ENCODE peak calls at places on chromosome 5, in nine cellular contexts. U is mammary epithelial cell; B is endodermal cell; K is cardiac fibroblast; W is upper lobe of right lung; P is cardiac muscle cell; O is CD8-positive, alpha-beta T cell; G is A549; V is dorsolateral prefrontal cortex. F is an unnamed sample.

GRCh38 chr5:177575488-177575887 is 16.5 kb upstream of the TMED9 start:
- DNase-seq in U (peak), B (no peak), K (no peak), W (no peak), P (no peak), O (no peak), G (no peak), V (no peak), F (no peak)

GRCh38 chr5:179610903-179611265 is 12.6 kb downstream of the HNRNPH1 start:
- DNase-seq in U (no peak), B (no peak), K (no peak), W (no peak), P (no peak), O (no peak), G (no peak), V (no peak), F (no peak)

GRCh38 chr5:59423021-59423420 is 470.5 kb downstream of the PDE4D start:
- DNase-seq in U (no peak), B (no peak), K (peak), W (no peak), P (peak), O (no peak), G (no peak), V (no peak), F (no peak)

GRCh38 chr5:88831856-88832255 is 51.1 kb downstream of the MEF2C start:
- DNase-seq in U (no peak), B (no peak), K (no peak), W (no peak), P (no peak), O (no peak), G (no peak), V (no peak), F (no peak)

GRCh38 chr5:39208471-39208870 is 10.9 kb downstream of the FYB1 start:
- DNase-seq in U (no peak), B (no peak), K (no peak), W (no peak), P (no peak), O (no peak), G (no peak), V (no peak), F (no peak)

GRCh38 chr5:79746645-79747044 is 57.0 kb downstream of the CMYA5 start:
- DNase-seq in U (no peak), B (peak), K (no peak), W (no peak), P (no peak), O (no peak), G (no peak), V (no peak), F (no peak)

GRCh38 chr5:181191526-181192336 is 13.3 kb downstream of the TRIM7 start:
- DNase-seq in U (peak), B (peak), K (peak), W (peak), P (peak), O (peak), G (peak), V (peak), F (peak)

GRCh38 chr5:75460532-75460931 is 50.9 kb downstream of the CERT1 start:
- DNase-seq in U (no peak), B (no peak), K (no peak), W (no peak), P (no peak), O (no peak), G (no peak), V (no peak), F (no peak)

GRCh38 chr5:20266068-20266467 is 278.1 kb upstream of the CDH18 start:
- DNase-seq in U (peak), B (no peak), K (no peak), W (no peak), P (no peak), O (no peak), G (no peak), V (no peak), F (no peak)

GRCh38 chr5:75306746-75307145 is 30.3 kb upstream of the HMGCR start:
- DNase-seq in U (no peak), B (no peak), K (peak), W (no peak), P (peak), O (no peak), G (no peak), V (no peak), F (no peak)

GRCh38 chr5:54217826-54218503 is 92.4 kb downstream of the ARL15 start:
- DNase-seq in U (peak), B (peak), K (peak), W (no peak), P (peak), O (no peak), G (peak), V (no peak), F (no peak)

GRCh38 chr5:13866792-13867191 is 77.7 kb downstream of the DNAH5 start:
- DNase-seq in U (peak), B (peak), K (peak), W (no peak), P (peak), O (no peak), G (peak), V (no peak), F (peak)

GRCh38 chr5:138303365-138303764 is 28.2 kb downstream of the CDC25C start:
- DNase-seq in U (peak), B (no peak), K (peak), W (no peak), P (no peak), O (no peak), G (no peak), V (no peak), F (no peak)

GRCh38 chr5:58077966-58078365 is 381.9 kb downstream of the PLK2 start:
- DNase-seq in U (no peak), B (no peak), K (no peak), W (no peak), P (no peak), O (no peak), G (no peak), V (no peak), F (no peak)

GRCh38 chr5:137141779-137142178 is 357.3 kb downstream of the SPOCK1 start:
- DNase-seq in U (peak), B (no peak), K (peak), W (no peak), P (peak), O (no peak), G (no peak), V (no peak), F (no peak)

GRCh38 chr5:133944263-133945230 is 23.9 kb downstream of the C5orf15 start:
- DNase-seq in U (peak), B (peak), K (peak), W (no peak), P (peak), O (no peak), G (peak), V (peak), F (no peak)

GRCh38 chr5:84274585-84275468 is 109.9 kb downstream of the EDIL3 start:
- DNase-seq in U (peak), B (peak), K (peak), W (no peak), P (peak), O (no peak), G (peak), V (no peak), F (peak)

GRCh38 chr5:76861616-76862015 is 11.8 kb downstream of the S100Z start:
- DNase-seq in U (no peak), B (no peak), K (peak), W (no peak), P (no peak), O (no peak), G (no peak), V (no peak), F (no peak)

GRCh38 chr5:95375591-95375990 is 15.6 kb upstream of the FAM81B start:
- DNase-seq in U (no peak), B (no peak), K (no peak), W (no peak), P (no peak), O (no peak), G (no peak), V (no peak), F (no peak)

GRCh38 chr5:59893436-59894227 is at the start of gene PDE4D:
- DNase-seq in U (peak), B (peak), K (peak), W (peak), P (peak), O (no peak), G (peak), V (peak), F (peak)

GRCh38 chr5:157454273-157454672 is 5.7 kb upstream of the NIPAL4 start:
- DNase-seq in U (no peak), B (no peak), K (no peak), W (no peak), P (no peak), O (no peak), G (no peak), V (no peak), F (no peak)

GRCh38 chr5:111649516-111649915 is 107.5 kb downstream of the NREP start:
- DNase-seq in U (no peak), B (no peak), K (no peak), W (no peak), P (no peak), O (no peak), G (no peak), V (no peak), F (no peak)

GRCh38 chr5:9533096-9533495 is 12.8 kb downstream of the SEMA5A start:
- DNase-seq in U (no peak), B (no peak), K (peak), W (no peak), P (no peak), O (no peak), G (no peak), V (no peak), F (no peak)

GRCh38 chr5:118791986-118792734 is 196.2 kb downstream of the DTWD2 start:
- DNase-seq in U (peak), B (peak), K (peak), W (no peak), P (peak), O (no peak), G (peak), V (peak), F (no peak)

GRCh38 chr5:54985301-54986268 is at the start of gene ESM1:
- DNase-seq in U (peak), B (no peak), K (peak), W (no peak), P (peak), O (no peak), G (no peak), V (no peak), F (no peak)

GRCh38 chr5:110517396-110517795 is 209.1 kb downstream of the TMEM232 start:
- DNase-seq in U (no peak), B (peak), K (no peak), W (no peak), P (no peak), O (no peak), G (no peak), V (no peak), F (no peak)

GRCh38 chr5:102959055-102959454 is 160.9 kb downstream of the GIN1 start:
- DNase-seq in U (peak), B (no peak), K (peak), W (no peak), P (peak), O (no peak), G (peak), V (no peak), F (no peak)

GRCh38 chr5:172175263-172175719 is 12.7 kb downstream of the STK10 start:
- DNase-seq in U (no peak), B (no peak), K (no peak), W (peak), P (no peak), O (peak), G (no peak), V (no peak), F (peak)

GRCh38 chr5:120241400-120241799 is 222.7 kb upstream of the PRR16 start:
- DNase-seq in U (no peak), B (no peak), K (no peak), W (no peak), P (no peak), O (no peak), G (no peak), V (no peak), F (no peak)

GRCh38 chr5:66249920-66250319 is 105.8 kb downstream of the SREK1 start:
- DNase-seq in U (no peak), B (no peak), K (no peak), W (no peak), P (no peak), O (no peak), G (no peak), V (no peak), F (no peak)

GRCh38 chr5:4625206-4625896 is 514.8 kb upstream of the ADAMTS16 start:
- DNase-seq in U (no peak), B (no peak), K (no peak), W (no peak), P (no peak), O (no peak), G (no peak), V (no peak), F (no peak)

GRCh38 chr5:18811616-18812015 is 1176.4 kb downstream of the CDH18 start:
- DNase-seq in U (no peak), B (no peak), K (no peak), W (no peak), P (no peak), O (no peak), G (no peak), V (no peak), F (no peak)

GRCh38 chr5:1174122-1174936 is 27.1 kb upstream of the SLC6A19 start:
- DNase-seq in U (peak), B (peak), K (peak), W (peak), P (peak), O (no peak), G (peak), V (peak), F (peak)

GRCh38 chr5:179825655-179826182 is 5.0 kb downstream of the SQSTM1 start:
- DNase-seq in U (no peak), B (no peak), K (no peak), W (no peak), P (no peak), O (no peak), G (peak), V (no peak), F (no peak)

GRCh38 chr5:1641560-1642166 is 117.9 kb upstream of the LPCAT1 start:
- DNase-seq in U (peak), B (peak), K (peak), W (peak), P (peak), O (peak), G (peak), V (peak), F (peak)

GRCh38 chr5:129905467-129906176 is 1.4 kb downstream of the CHSY3 start:
- DNase-seq in U (peak), B (peak), K (peak), W (no peak), P (peak), O (no peak), G (no peak), V (no peak), F (no peak)

GRCh38 chr5:94316916-94317838 is 301.2 kb downstream of the KIAA0825 start:
- DNase-seq in U (no peak), B (no peak), K (peak), W (no peak), P (peak), O (no peak), G (no peak), V (no peak), F (no peak)

GRCh38 chr5:132753135-132753987 is 6.1 kb downstream of the CCNI2 start:
- DNase-seq in U (peak), B (peak), K (no peak), W (no peak), P (no peak), O (no peak), G (no peak), V (peak), F (no peak)
- TF ChIP-seq CTCF in U (peak), B (peak), K (no peak), W (no peak), P (no peak), O (no peak), G (no peak), V (peak), F (peak)

DNA sequence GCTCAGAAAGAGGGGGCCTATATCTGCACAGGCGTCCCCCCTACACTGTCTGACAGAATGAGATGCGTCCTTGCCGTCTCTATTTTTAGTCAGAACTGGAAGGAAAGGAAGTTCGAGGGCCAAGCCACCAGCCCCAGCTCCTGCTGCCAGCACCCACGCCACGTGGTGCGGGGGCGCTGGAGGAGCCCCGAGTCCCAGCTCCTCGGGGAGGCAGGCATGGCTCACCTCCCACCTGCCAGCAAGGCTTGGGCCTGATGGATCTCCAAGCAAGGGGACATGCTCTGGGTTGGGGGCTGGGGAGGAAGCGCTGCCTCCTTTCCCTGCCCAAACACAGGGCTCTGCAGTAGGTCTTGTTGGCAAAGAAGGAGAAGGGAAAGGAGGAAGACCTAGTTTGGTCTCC is 80.3 kb upstream of the ARAP3 start:
- DNase-seq in U (no peak), B (no peak), K (no peak), W (no peak), P (no peak), O (no peak), G (no peak), V (peak), F (no peak)
- H3K4me3 ChIP-seq in U (no peak), B (no peak), K (no peak), W (no peak), P (no peak), O (no peak), G (no peak), V (no peak), F (no peak)

GRCh38 chr5:10866913-10867312 is 105.9 kb upstream of the DAP start:
- DNase-seq in U (no peak), B (peak), K (no peak), W (no peak), P (no peak), O (no peak), G (no peak), V (no peak), F (no peak)
- TF ChIP-seq CTCF in U (no peak), B (peak), K (no peak), W (peak), P (no peak), O (no peak), G (peak), V (no peak), F (no peak)

GRCh38 chr5:141343242-141343952 is at the start of gene PCDHGA3:
- DNase-seq in U (peak), B (peak), K (peak), W (no peak), P (peak), O (no peak), G (no peak), V (no peak), F (peak)
- H3K4me3 ChIP-seq in U (peak), B (peak), K (peak), W (peak), P (no peak), O (no peak), G (no peak), V (no peak), F (peak)

DNA sequence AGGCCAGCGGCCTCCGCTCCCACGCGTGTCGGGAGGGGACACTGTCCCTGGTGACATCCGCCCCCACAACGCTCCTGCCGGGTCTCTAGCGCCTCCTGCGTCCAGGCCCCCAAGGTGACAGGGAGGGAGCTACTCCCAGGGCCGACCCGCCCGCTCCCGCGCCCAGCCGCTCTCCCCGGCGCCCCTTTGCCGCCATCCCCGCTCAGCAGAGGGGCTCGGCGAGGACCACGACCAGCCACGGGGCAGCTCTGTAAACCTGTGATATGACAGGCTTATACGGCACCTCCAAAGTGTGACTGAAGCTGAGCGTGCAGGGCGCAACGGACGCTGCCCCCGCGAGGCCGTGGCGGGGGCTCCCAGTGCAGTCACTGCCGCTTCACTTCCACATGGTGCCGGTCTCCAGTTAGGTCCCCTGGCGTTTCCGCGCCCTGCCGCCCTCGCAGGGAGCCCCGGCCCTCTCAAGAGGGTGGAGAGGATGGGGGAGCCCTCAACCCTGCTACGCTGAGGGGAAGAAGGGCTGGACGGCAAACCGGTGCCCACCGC is 978 bp upstream of the ADCY2 start:
- DNase-seq in U (no peak), B (peak), K (no peak), W (no peak), P (no peak), O (no peak), G (no peak), V (peak), F (no peak)
- TF ChIP-seq CTCF in U (no peak), B (peak), K (no peak), W (no peak), P (no peak), O (no peak), G (no peak), V (no peak), F (no peak)